ENCODE peak calls at places on chromosomes 11 and 22, in five cellular contexts. B is activated CD8-positive, alpha-beta memory T cell treated with anti-CD3 and anti-CD28 coated beads, Interleukin-2, amount 50 U/mL, for 48 hours; O is PC-9; D is SIG-M5; F is iris pigment epithelial cell. H is an unnamed sample.

GRCh38 chr11:46367244-46367915 is 14.1 kb upstream of the MDK start:
- DNase-seq in D (no peak), F (no peak), B (peak), O (peak), H (no peak)

GRCh38 chr11:66042227-66043007 is 6.5 kb downstream of the GAL3ST3 start:
- DNase-seq in F (no peak), B (no peak), D (no peak), O (no peak), H (no peak)

GRCh38 chr11:47971501-47971900 is 8.9 kb upstream of the PTPRJ start:
- DNase-seq in D (no peak), F (no peak), B (no peak), O (no peak), H (no peak)

GRCh38 chr11:269146-269890 is 8.9 kb upstream of the NLRP6 start:
- DNase-seq in F (peak), D (peak), O (no peak), B (peak), H (no peak)

GRCh38 chr11:100632970-100633452 is 54.1 kb upstream of the ARHGAP42 start:
- DNase-seq in D (no peak), F (peak), B (no peak), O (no peak), H (no peak)

GRCh38 chr11:2270322-2271076 is at the start of gene ASCL2:
- DNase-seq in O (no peak), F (no peak), D (no peak), B (no peak), H (peak)

GRCh38 chr22:18078329-18079041 is 695 bp downstream of the PEX26 start:
- DNase-seq in D (no peak), F (peak), O (peak), B (peak), H (no peak)

GRCh38 chr11:61488651-61489291 is 19.8 kb upstream of the LRRC10B start:
- DNase-seq in D (no peak), F (peak), O (peak), B (no peak), H (no peak)

GRCh38 chr11:20351151-20351550 is 12.4 kb upstream of the HTATIP2 start:
- DNase-seq in B (no peak), D (no peak), O (no peak), F (no peak), H (no peak)

GRCh38 chr11:8019671-8020597 is 32.8 kb downstream of the EIF3F start:
- DNase-seq in F (peak), D (no peak), B (peak), O (no peak), H (peak)

GRCh38 chr11:8256271-8257002 is 7.2 kb downstream of the LMO1 start:
- DNase-seq in D (no peak), F (no peak), B (peak), O (no peak), H (no peak)

GRCh38 chr11:20729597-20730095 is 60.3 kb downstream of the NELL1 start:
- DNase-seq in B (no peak), D (no peak), O (no peak), F (no peak), H (no peak)

GRCh38 chr11:80733776-80734175 is 1292.9 kb upstream of the TENM4 start:
- DNase-seq in F (no peak), B (no peak), O (no peak), D (no peak), H (no peak)

GRCh38 chr22:23110190-23110921 is 31.4 kb downstream of the RSPH14 start:
- DNase-seq in D (no peak), O (no peak), B (no peak), F (no peak), H (no peak)

GRCh38 chr11:45405916-45406670 is 120.0 kb upstream of the SYT13 start:
- DNase-seq in O (no peak), B (no peak), D (no peak), F (peak), H (no peak)

GRCh38 chr22:42642801-42643631 is 2.6 kb upstream of the ATP5MGL start:
- DNase-seq in B (no peak), O (no peak), D (no peak), F (no peak), H (no peak)

GRCh38 chr22:43722444-43722843 is 89.7 kb downstream of the EFCAB6 start:
- DNase-seq in O (no peak), D (no peak), B (no peak), F (no peak), H (no peak)

GRCh38 chr22:39232806-39233735 is 11.7 kb downstream of the PDGFB start:
- DNase-seq in O (no peak), D (no peak), B (no peak), F (no peak), H (no peak)

GRCh38 chr11:130847517-130847916 is 68.8 kb downstream of the SNX19 start:
- DNase-seq in D (no peak), O (peak), F (peak), B (no peak), H (no peak)

GRCh38 chr22:29936186-29936585 is 53.2 kb downstream of the MTMR3 start:
- DNase-seq in B (no peak), O (no peak), F (no peak), D (no peak), H (no peak)

GRCh38 chr11:9075441-9076000 is 15.9 kb downstream of the SCUBE2 start:
- DNase-seq in B (no peak), O (no peak), F (no peak), D (no peak), H (peak)

GRCh38 chr11:71342116-71342515 is 89.7 kb upstream of the SHANK2 start:
- DNase-seq in F (peak), B (no peak), O (no peak), D (no peak), H (no peak)

GRCh38 chr11:61776561-61777075 is 15.8 kb downstream of the TMEM258 start:
- DNase-seq in F (peak), B (peak), D (peak), O (peak), H (no peak)

H was measured in coronary artery.